ENCODE peak calls at places on chromosomes 11 and 22, in six cellular contexts. D is mesendoderm, F is thoracic aorta, O is ascending aorta, R is endothelial cell of umbilical vein, Q is IMR-90. H is an unnamed sample.

GRCh38 chr11:69075421-69076128 is 26.8 kb downstream of the TPCN2 start:
- DNase-seq in Q (peak), F (peak), O (peak), R (no peak), D (no peak), H (no peak)

GRCh38 chr11:22624742-22625447 is 728 bp downstream of the FANCF start:
- DNase-seq in F (no peak), O (peak), Q (peak), R (peak), D (peak), H (peak)

GRCh38 chr11:2530855-2531200 is 86.0 kb downstream of the KCNQ1 start:
- DNase-seq in D (no peak), F (no peak), O (peak), R (no peak), Q (no peak), H (peak)

GRCh38 chr11:8745431-8745986 is 62.9 kb downstream of the RPL27A start:
- DNase-seq in O (no peak), F (no peak), Q (no peak), D (peak), R (no peak), H (no peak)

GRCh38 chr22:37416806-37417205 is 10.5 kb downstream of the ELFN2 start:
- DNase-seq in O (no peak), R (no peak), F (no peak), Q (no peak), D (no peak), H (peak)

GRCh38 chr11:35420371-35420770 is 1.0 kb upstream of the SLC1A2 start:
- DNase-seq in Q (no peak), F (no peak), R (no peak), D (peak), O (no peak), H (no peak)

GRCh38 chr22:29144786-29145160 is 60.9 kb upstream of the EMID1 start:
- DNase-seq in Q (no peak), D (no peak), O (peak), R (no peak), F (no peak), H (no peak)

GRCh38 chr11:116513894-116514293 is 258.9 kb downstream of the BUD13 start:
- DNase-seq in O (no peak), F (no peak), R (peak), D (peak), Q (peak), H (no peak)

GRCh38 chr22:40123387-40123786 is 54.3 kb upstream of the TNRC6B start:
- DNase-seq in O (no peak), F (no peak), Q (no peak), R (no peak), D (peak), H (no peak)

GRCh38 chr11:87662287-87662686 is 513.0 kb downstream of the RAB38 start:
- DNase-seq in F (no peak), D (no peak), R (no peak), O (no peak), Q (no peak), H (no peak)

GRCh38 chr22:28118957-28119631 is 200.0 kb upstream of the PITPNB start:
- DNase-seq in F (no peak), Q (no peak), D (no peak), O (no peak), R (no peak), H (no peak)

GRCh38 chr11:120532511-120533196 is 21.1 kb downstream of the GRIK4 start:
- DNase-seq in R (no peak), O (no peak), F (no peak), D (peak), Q (peak), H (no peak)

GRCh38 chr11:20031155-20032001 is 128.9 kb downstream of the DBX1 start:
- DNase-seq in O (no peak), F (no peak), Q (peak), D (peak), R (peak), H (no peak)

GRCh38 chr11:79600747-79601146 is 159.9 kb upstream of the TENM4 start:
- DNase-seq in Q (no peak), R (no peak), F (no peak), O (no peak), D (no peak), H (no peak)

GRCh38 chr22:24002272-24002671 is 3.0 kb downstream of the GSTT4 start:
- DNase-seq in F (no peak), D (no peak), R (no peak), Q (no peak), O (no peak), H (no peak)

GRCh38 chr11:105821781-105822180 is 200.3 kb downstream of the MSANTD4 start:
- DNase-seq in Q (no peak), D (no peak), R (no peak), O (no peak), F (no peak), H (no peak)

GRCh38 chr11:56714206-56714605 is 15.3 kb downstream of the OR9G1 start:
- DNase-seq in F (no peak), Q (no peak), R (no peak), D (no peak), O (no peak), H (no peak)

GRCh38 chr22:30041881-30042280 is 38.4 kb upstream of the HORMAD2 start:
- DNase-seq in Q (no peak), D (no peak), F (no peak), O (no peak), R (no peak), H (no peak)

GRCh38 chr22:46052801-46053562 is 76.0 kb upstream of the WNT7B start:
- DNase-seq in F (no peak), R (peak), D (no peak), Q (no peak), O (peak), H (peak)

GRCh38 chr22:37489994-37490393 is 3.8 kb upstream of the MFNG start:
- DNase-seq in Q (no peak), R (no peak), O (no peak), D (no peak), F (no peak), H (no peak)

DNA sequence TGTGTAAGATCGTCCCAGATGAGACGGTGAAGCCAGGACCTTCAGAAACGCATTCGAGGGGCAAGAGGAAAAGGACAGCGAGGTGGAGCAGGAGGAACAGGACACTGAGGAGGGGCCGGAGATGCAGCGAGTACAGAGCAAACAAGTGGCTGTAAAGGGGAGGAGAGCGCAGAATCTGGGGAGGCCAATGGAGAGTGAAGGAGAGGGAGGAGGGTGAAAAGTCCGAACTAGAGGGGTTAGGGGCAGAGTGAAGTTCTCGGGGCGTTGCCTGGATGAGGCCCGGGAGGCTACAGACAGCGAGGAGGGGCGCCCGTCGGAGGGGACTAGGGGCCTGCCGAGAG is 8.8 kb upstream of the PPIL2 start:
- DNase-seq in Q (no peak), F (no peak), D (peak), R (no peak), O (no peak), H (no peak)
- H3K4me3 ChIP-seq in Q (peak), F (peak), D (no peak), R (no peak), O (peak), H (peak)

GRCh38 chr22:44928711-44929347 is 81.0 kb downstream of the PHF21B start:
- DNase-seq in Q (no peak), F (no peak), D (no peak), O (no peak), R (no peak), H (no peak)
- H3K4me3 ChIP-seq in Q (no peak), F (no peak), D (no peak), O (no peak), R (no peak), H (no peak)

DNA sequence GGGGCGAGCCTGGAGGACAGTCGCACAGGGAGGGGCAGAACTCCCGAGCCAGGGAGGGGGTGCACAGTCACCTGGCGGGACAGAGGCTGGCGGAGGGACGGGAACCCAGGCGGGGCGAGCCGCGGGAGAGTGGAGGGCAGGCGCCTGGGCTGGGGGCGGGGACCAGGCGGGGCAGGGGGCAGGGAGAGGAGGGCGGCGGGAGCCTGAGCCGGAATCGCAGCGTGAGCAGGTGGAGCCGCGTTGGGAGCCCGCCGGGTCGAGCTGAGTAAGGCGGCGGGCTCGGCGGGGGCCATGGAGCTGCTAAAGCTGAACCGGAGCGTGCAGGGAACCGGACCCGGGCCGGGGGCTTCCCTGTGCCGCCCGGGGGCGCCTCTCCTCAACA is at the start of gene CCKBR:
- DNase-seq in F (no peak), Q (no peak), O (no peak), D (no peak), R (no peak), H (no peak)
- H3K4me3 ChIP-seq in F (peak), Q (no peak), O (peak), D (peak), R (no peak), H (peak)

DNA sequence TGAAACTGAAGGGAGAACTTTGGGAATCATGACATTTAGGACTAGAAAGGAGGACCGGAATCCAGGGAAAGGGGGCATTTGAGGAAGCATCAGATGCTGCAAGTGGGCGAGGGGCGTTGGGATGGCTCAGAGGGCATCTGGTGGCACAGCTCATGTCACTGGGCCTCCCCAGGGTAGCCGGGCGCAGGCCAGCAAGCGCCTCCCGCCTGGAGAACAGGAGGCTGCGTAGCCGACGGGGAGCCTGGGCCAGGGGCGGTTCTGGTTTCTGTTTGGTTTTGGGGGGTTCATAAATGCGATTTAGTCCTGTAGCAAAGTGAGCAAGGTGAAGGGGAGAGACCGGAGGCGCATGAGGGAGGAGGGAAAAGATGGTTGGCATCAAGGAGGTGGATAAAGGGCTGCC is 443 bp upstream of the ST14 start:
- DNase-seq in D (no peak), F (no peak), R (no peak), O (no peak), Q (no peak), H (no peak)
- H3K4me3 ChIP-seq in D (no peak), F (no peak), R (no peak), O (no peak), Q (no peak), H (peak)

H was measured in Peyer's patch.